ENCODE peak calls at places on chromosomes 6 and 20, in nine cellular contexts. One of them, this sample, is unnamed. For H3K4me1 and H3K9me3, the result is how much of the 10 kb centered on the place peaks cover.

GRCh38 chr6:11918021-11918738 is 93.9 kb upstream of the HIVEP1 start:
- DNase-seq in right lobe of liver: no peak
- DNase-seq in vagina: no peak
- DNase-seq in uterus: no peak
- DNase-seq in CD8-positive, alpha-beta T cell: no peak
- DNase-seq in spleen: no peak
- DNase-seq in lung: no peak
- DNase-seq in upper lobe of right lung: no peak
- DNase-seq in iPS DF 6.9: no peak
- DNase-seq in this sample: no peak

GRCh38 chr6:154039231-154039842 is at the start of gene OPRM1:
- DNase-seq in vagina: no peak
- DNase-seq in uterus: no peak
- DNase-seq in lung: no peak
- DNase-seq in CD8-positive, alpha-beta T cell: peak
- DNase-seq in spleen: no peak
- DNase-seq in iPS DF 6.9: peak
- DNase-seq in right lobe of liver: peak
- DNase-seq in upper lobe of right lung: peak
- DNase-seq in this sample: peak

GRCh38 chr6:138520463-138520862 is 21.2 kb upstream of the NHSL1 start:
- DNase-seq in upper lobe of right lung: no peak
- DNase-seq in vagina: no peak
- DNase-seq in CD8-positive, alpha-beta T cell: no peak
- DNase-seq in lung: no peak
- DNase-seq in iPS DF 6.9: no peak
- DNase-seq in right lobe of liver: no peak
- DNase-seq in spleen: no peak
- DNase-seq in uterus: no peak
- DNase-seq in this sample: no peak

GRCh38 chr20:36435799-36436541 is 105.3 kb upstream of the MYL9 start:
- DNase-seq in spleen: peak
- DNase-seq in lung: peak
- DNase-seq in vagina: no peak
- DNase-seq in iPS DF 6.9: peak
- DNase-seq in uterus: peak
- DNase-seq in right lobe of liver: peak
- DNase-seq in CD8-positive, alpha-beta T cell: peak
- DNase-seq in upper lobe of right lung: peak
- DNase-seq in this sample: peak

GRCh38 chr6:158843751-158844683 is 24.8 kb upstream of the EZR start:
- DNase-seq in CD8-positive, alpha-beta T cell: no peak
- DNase-seq in spleen: no peak
- DNase-seq in vagina: no peak
- DNase-seq in upper lobe of right lung: no peak
- DNase-seq in right lobe of liver: no peak
- DNase-seq in lung: no peak
- DNase-seq in iPS DF 6.9: no peak
- DNase-seq in uterus: no peak
- DNase-seq in this sample: no peak

GRCh38 chr6:129440691-129441090 is 269.3 kb downstream of the ARHGAP18 start:
- DNase-seq in iPS DF 6.9: no peak
- DNase-seq in vagina: no peak
- DNase-seq in lung: no peak
- DNase-seq in CD8-positive, alpha-beta T cell: no peak
- DNase-seq in uterus: no peak
- DNase-seq in spleen: no peak
- DNase-seq in upper lobe of right lung: no peak
- DNase-seq in right lobe of liver: no peak
- DNase-seq in this sample: no peak

GRCh38 chr6:167855825-167856425 is 29.2 kb downstream of the AFDN start:
- DNase-seq in spleen: no peak
- DNase-seq in vagina: no peak
- DNase-seq in right lobe of liver: no peak
- DNase-seq in uterus: no peak
- DNase-seq in lung: no peak
- DNase-seq in iPS DF 6.9: no peak
- DNase-seq in CD8-positive, alpha-beta T cell: no peak
- DNase-seq in upper lobe of right lung: no peak
- DNase-seq in this sample: no peak

GRCh38 chr6:78436335-78436734 is 431.0 kb upstream of the IRAK1BP1 start:
- DNase-seq in spleen: no peak
- DNase-seq in vagina: no peak
- DNase-seq in uterus: no peak
- DNase-seq in right lobe of liver: no peak
- DNase-seq in iPS DF 6.9: no peak
- DNase-seq in upper lobe of right lung: no peak
- DNase-seq in CD8-positive, alpha-beta T cell: no peak
- DNase-seq in lung: no peak
- DNase-seq in this sample: no peak

GRCh38 chr6:33118525-33119123 is 42.8 kb downstream of the HLA-DPB1 start:
- DNase-seq in vagina: no peak
- DNase-seq in spleen: no peak
- DNase-seq in upper lobe of right lung: no peak
- DNase-seq in CD8-positive, alpha-beta T cell: no peak
- DNase-seq in lung: no peak
- DNase-seq in right lobe of liver: no peak
- DNase-seq in uterus: no peak
- DNase-seq in iPS DF 6.9: no peak
- DNase-seq in this sample: no peak

GRCh38 chr20:37072293-37073196 is 23.3 kb downstream of the RBL1 start:
- DNase-seq in upper lobe of right lung: no peak
- DNase-seq in right lobe of liver: no peak
- DNase-seq in lung: no peak
- DNase-seq in uterus: no peak
- DNase-seq in spleen: no peak
- DNase-seq in CD8-positive, alpha-beta T cell: no peak
- DNase-seq in iPS DF 6.9: no peak
- DNase-seq in vagina: no peak
- DNase-seq in this sample: no peak

GRCh38 chr20:19658137-19658536 is 99.9 kb upstream of the RIN2 start:
- DNase-seq in right lobe of liver: no peak
- DNase-seq in vagina: no peak
- DNase-seq in iPS DF 6.9: no peak
- DNase-seq in upper lobe of right lung: peak
- DNase-seq in spleen: peak
- DNase-seq in lung: no peak
- DNase-seq in uterus: no peak
- DNase-seq in CD8-positive, alpha-beta T cell: no peak
- DNase-seq in this sample: peak

GRCh38 chr6:161058746-161059145 is 67.2 kb downstream of the MAP3K4 start:
- DNase-seq in uterus: no peak
- DNase-seq in right lobe of liver: no peak
- DNase-seq in iPS DF 6.9: no peak
- DNase-seq in upper lobe of right lung: no peak
- DNase-seq in vagina: no peak
- DNase-seq in CD8-positive, alpha-beta T cell: no peak
- DNase-seq in lung: no peak
- DNase-seq in spleen: no peak
- DNase-seq in this sample: no peak

GRCh38 chr6:73177221-73177944 is 47.9 kb downstream of the KHDC1L start:
- DNase-seq in lung: no peak
- DNase-seq in uterus: no peak
- DNase-seq in vagina: no peak
- DNase-seq in spleen: no peak
- DNase-seq in iPS DF 6.9: no peak
- DNase-seq in right lobe of liver: no peak
- DNase-seq in upper lobe of right lung: no peak
- DNase-seq in CD8-positive, alpha-beta T cell: no peak
- DNase-seq in this sample: no peak

GRCh38 chr20:46694484-46694883 is 5.2 kb upstream of the TP53RK start:
- DNase-seq in CD8-positive, alpha-beta T cell: no peak
- DNase-seq in uterus: no peak
- DNase-seq in spleen: no peak
- DNase-seq in upper lobe of right lung: no peak
- DNase-seq in iPS DF 6.9: no peak
- DNase-seq in lung: no peak
- DNase-seq in right lobe of liver: no peak
- DNase-seq in vagina: no peak
- DNase-seq in this sample: no peak

GRCh38 chr20:46698788-46699187 is 9.5 kb upstream of the TP53RK start:
- DNase-seq in vagina: no peak
- DNase-seq in upper lobe of right lung: no peak
- DNase-seq in CD8-positive, alpha-beta T cell: no peak
- DNase-seq in right lobe of liver: no peak
- DNase-seq in uterus: no peak
- DNase-seq in lung: no peak
- DNase-seq in spleen: no peak
- DNase-seq in iPS DF 6.9: no peak
- DNase-seq in this sample: no peak

GRCh38 chr20:46699651-46700359 is 9.6 kb upstream of the SLC2A10 start:
- DNase-seq in vagina: no peak
- DNase-seq in CD8-positive, alpha-beta T cell: no peak
- DNase-seq in spleen: no peak
- DNase-seq in upper lobe of right lung: no peak
- DNase-seq in lung: no peak
- DNase-seq in right lobe of liver: no peak
- DNase-seq in uterus: no peak
- DNase-seq in iPS DF 6.9: no peak
- DNase-seq in this sample: no peak

GRCh38 chr20:46696791-46697279 is 7.6 kb upstream of the TP53RK start:
- DNase-seq in CD8-positive, alpha-beta T cell: no peak
- DNase-seq in iPS DF 6.9: no peak
- DNase-seq in spleen: no peak
- DNase-seq in right lobe of liver: no peak
- DNase-seq in lung: no peak
- DNase-seq in uterus: no peak
- DNase-seq in upper lobe of right lung: no peak
- DNase-seq in vagina: no peak
- DNase-seq in this sample: no peak

DNA sequence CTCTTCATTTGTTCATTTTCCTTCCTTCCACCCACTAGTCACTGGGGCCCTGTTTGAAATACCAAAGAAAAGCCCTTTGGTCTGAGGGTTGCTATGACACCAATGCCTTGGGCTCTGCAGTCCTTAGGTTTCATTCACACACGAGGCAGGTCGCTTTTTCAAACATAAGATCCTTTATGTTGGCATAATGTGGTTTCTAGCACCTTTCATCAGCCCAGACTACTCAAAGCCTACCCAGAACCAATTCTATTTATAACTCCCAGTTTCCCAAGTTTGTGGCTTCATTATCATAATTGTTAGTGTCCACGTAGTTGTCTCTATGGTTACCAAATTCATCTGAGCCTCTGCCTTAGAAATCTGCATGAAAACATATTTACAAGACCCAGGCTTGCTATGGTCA is 6.6 kb upstream of the TP53RK start:
- DNase-seq in lung: no peak
- DNase-seq in vagina: no peak
- DNase-seq in iPS DF 6.9: no peak
- DNase-seq in right lobe of liver: no peak
- DNase-seq in CD8-positive, alpha-beta T cell: no peak
- DNase-seq in upper lobe of right lung: no peak
- DNase-seq in spleen: no peak
- DNase-seq in uterus: no peak
- DNase-seq in this sample: no peak
- H3K27ac ChIP-seq in lung: no peak
- H3K27ac ChIP-seq in vagina: no peak
- H3K27ac ChIP-seq in iPS DF 6.9: no peak
- H3K27ac ChIP-seq in right lobe of liver: no peak
- H3K27ac ChIP-seq in CD8-positive, alpha-beta T cell: no peak
- H3K27ac ChIP-seq in upper lobe of right lung: no peak
- H3K27ac ChIP-seq in spleen: no peak
- H3K27ac ChIP-seq in uterus: no peak
- H3K27ac ChIP-seq in this sample: no peak

GRCh38 chr20:25376886-25377285 is 13.7 kb downstream of the ABHD12 start:
- DNase-seq in lung: no peak
- DNase-seq in spleen: no peak
- DNase-seq in upper lobe of right lung: no peak
- DNase-seq in uterus: no peak
- DNase-seq in iPS DF 6.9: no peak
- DNase-seq in right lobe of liver: no peak
- DNase-seq in vagina: no peak
- DNase-seq in CD8-positive, alpha-beta T cell: no peak
- DNase-seq in this sample: no peak
- H3K4me1 ChIP-seq in lung: under half
- H3K4me1 ChIP-seq in spleen: under half
- H3K4me1 ChIP-seq in upper lobe of right lung: under half
- H3K4me1 ChIP-seq in uterus: under half
- H3K4me1 ChIP-seq in iPS DF 6.9: under half
- H3K4me1 ChIP-seq in right lobe of liver: under half
- H3K4me1 ChIP-seq in vagina: under half
- H3K4me1 ChIP-seq in CD8-positive, alpha-beta T cell: under half
- H3K4me1 ChIP-seq in this sample: under half

DNA sequence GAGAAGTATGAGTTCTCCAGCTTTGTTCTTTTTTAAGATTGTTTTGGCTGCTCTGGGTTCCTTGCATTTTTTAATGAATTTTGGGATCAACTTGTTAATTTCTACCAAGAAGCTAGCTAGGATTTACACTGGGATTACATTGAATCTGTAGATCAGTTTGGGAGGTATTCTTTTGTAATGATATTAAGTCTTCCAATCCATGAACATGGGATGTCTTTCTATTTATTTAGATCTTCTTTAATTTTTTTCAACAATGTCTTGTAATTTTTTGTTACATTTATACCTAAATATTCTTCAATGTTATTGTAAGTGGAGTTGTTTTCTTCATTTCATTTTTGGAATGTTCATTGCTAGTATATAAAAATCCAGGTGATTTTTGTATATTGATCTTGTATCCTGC is 12.5 kb downstream of the PRIM2 start:
- DNase-seq in right lobe of liver: no peak
- DNase-seq in CD8-positive, alpha-beta T cell: no peak
- DNase-seq in lung: no peak
- DNase-seq in upper lobe of right lung: no peak
- DNase-seq in vagina: no peak
- DNase-seq in spleen: no peak
- DNase-seq in iPS DF 6.9: no peak
- DNase-seq in uterus: no peak
- DNase-seq in this sample: no peak
- H3K9me3 ChIP-seq in right lobe of liver: under half
- H3K9me3 ChIP-seq in CD8-positive, alpha-beta T cell: under half
- H3K9me3 ChIP-seq in lung: under half
- H3K9me3 ChIP-seq in upper lobe of right lung: under half
- H3K9me3 ChIP-seq in vagina: under half
- H3K9me3 ChIP-seq in spleen: under half
- H3K9me3 ChIP-seq in iPS DF 6.9: under half
- H3K9me3 ChIP-seq in uterus: under half
- H3K9me3 ChIP-seq in this sample: under half

DNA sequence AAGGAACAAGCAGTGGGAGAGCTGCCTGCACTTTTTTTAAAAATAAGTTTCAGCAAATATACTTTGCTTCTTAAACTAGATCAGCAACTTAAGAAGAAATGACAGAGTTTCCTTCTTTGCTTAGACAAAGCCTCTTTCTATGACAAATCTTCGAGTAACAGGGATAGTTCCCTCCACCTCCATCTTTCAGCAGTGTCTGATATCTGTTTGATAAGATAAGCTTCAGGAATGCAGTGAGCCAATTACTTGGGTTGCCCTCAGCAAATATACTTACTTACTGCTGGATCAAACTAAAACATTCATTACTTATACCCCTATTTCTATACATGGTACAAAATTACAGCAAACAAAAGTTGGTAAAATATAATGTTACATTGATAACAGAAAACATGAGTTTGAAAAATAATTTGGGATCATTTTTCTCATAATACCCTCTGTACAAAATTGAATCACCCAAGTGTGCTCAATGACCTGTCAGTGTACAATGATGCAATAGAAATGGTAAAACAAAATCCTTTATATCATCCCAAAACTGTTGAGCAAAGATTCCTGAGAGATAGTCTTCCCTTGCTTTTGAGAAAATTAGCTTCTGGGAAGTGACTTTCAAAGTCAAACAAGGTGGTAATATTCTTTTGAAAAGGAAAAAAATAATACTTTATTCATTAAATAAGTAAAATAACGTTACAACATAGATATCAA is 24.5 kb downstream of the FRK start:
- DNase-seq in CD8-positive, alpha-beta T cell: no peak
- DNase-seq in upper lobe of right lung: no peak
- DNase-seq in vagina: no peak
- DNase-seq in right lobe of liver: no peak
- DNase-seq in spleen: no peak
- DNase-seq in uterus: no peak
- DNase-seq in iPS DF 6.9: no peak
- DNase-seq in lung: no peak
- DNase-seq in this sample: no peak
- H3K27ac ChIP-seq in CD8-positive, alpha-beta T cell: no peak
- H3K27ac ChIP-seq in upper lobe of right lung: peak
- H3K27ac ChIP-seq in vagina: no peak
- H3K27ac ChIP-seq in right lobe of liver: no peak
- H3K27ac ChIP-seq in spleen: no peak
- H3K27ac ChIP-seq in uterus: no peak
- H3K27ac ChIP-seq in iPS DF 6.9: no peak
- H3K27ac ChIP-seq in lung: no peak
- H3K27ac ChIP-seq in this sample: no peak